ENCODE peak calls at places on chromosomes 2 and 18, in ten cellular contexts. X, I, B, O, U, Q, N, Z, A and L are unnamed samples.

GRCh38 chr2:9582624-9583023 is 27.0 kb upstream of the ADAM17 start:
- DNase-seq in X (no peak), I (no peak), B (no peak), O (no peak), U (no peak), Q (no peak), N (no peak), Z (no peak), A (no peak), L (no peak)

GRCh38 chr2:9211496-9211895 is 4.9 kb downstream of the ASAP2 start:
- DNase-seq in X (no peak), I (no peak), B (no peak), O (no peak), U (no peak), Q (no peak), N (no peak), Z (no peak), A (no peak), L (peak; percentile 35)

GRCh38 chr18:57251747-57252146 is 100.6 kb upstream of the ST8SIA3 start:
- DNase-seq in X (no peak), I (no peak), B (no peak), O (no peak), U (no peak), Q (no peak), N (no peak), Z (no peak), A (no peak), L (no peak)

GRCh38 chr18:45457933-45458332 is 157.3 kb upstream of the SLC14A2 start:
- DNase-seq in X (no peak), I (no peak), B (no peak), O (no peak), U (no peak), Q (no peak), N (no peak), Z (no peak), A (no peak), L (no peak)

GRCh38 chr2:40962026-40962425 is 510.1 kb upstream of the SLC8A1 start:
- DNase-seq in X (no peak), I (no peak), B (no peak), O (no peak), U (no peak), Q (no peak), N (no peak), Z (no peak), A (no peak), L (no peak)

GRCh38 chr2:225282858-225283693 is 116.4 kb upstream of the NYAP2 start:
- DNase-seq in X (no peak), I (peak; percentile 76), B (no peak), O (peak; percentile 58), U (peak; percentile 8), Q (no peak), N (peak; percentile 26), Z (peak; percentile 53), A (no peak), L (peak; percentile 31)

GRCh38 chr2:138170495-138170894 is 206.2 kb downstream of the HNMT start:
- DNase-seq in X (no peak), I (no peak), B (no peak), O (no peak), U (no peak), Q (no peak), N (no peak), Z (no peak), A (no peak), L (no peak)

GRCh38 chr2:5479265-5479928 is 212.8 kb upstream of the SOX11 start:
- DNase-seq in X (no peak), I (peak; percentile 60), B (no peak), O (no peak), U (peak; percentile 35), Q (no peak), N (no peak), Z (peak; percentile 75), A (no peak), L (no peak)

GRCh38 chr2:230225486-230225885 is at the start of gene SP140:
- DNase-seq in X (no peak), I (no peak), B (no peak), O (no peak), U (no peak), Q (peak; percentile 65), N (no peak), Z (no peak), A (peak; percentile 48), L (no peak)

GRCh38 chr18:44682181-44682870 is 1.6 kb downstream of the SETBP1 start:
- DNase-seq in X (no peak), I (peak; percentile 53), B (no peak), O (no peak), U (peak; percentile 8), Q (peak; percentile 87), N (no peak), Z (peak; percentile 77), A (no peak), L (peak; percentile 16)

GRCh38 chr2:240972201-240972600 is 26.2 kb upstream of the SNED1 start:
- DNase-seq in X (no peak), I (no peak), B (no peak), O (no peak), U (no peak), Q (no peak), N (no peak), Z (no peak), A (no peak), L (no peak)

GRCh38 chr2:182893666-182894065 is 27.2 kb upstream of the FRZB start:
- DNase-seq in X (no peak), I (no peak), B (no peak), O (no peak), U (no peak), Q (no peak), N (no peak), Z (no peak), A (no peak), L (no peak)

GRCh38 chr2:50591642-50592041 is 440.3 kb downstream of the NRXN1 start:
- DNase-seq in X (no peak), I (no peak), B (no peak), O (peak; percentile 96), U (no peak), Q (peak; percentile 62), N (peak; percentile 11), Z (no peak), A (no peak), L (no peak)

GRCh38 chr2:67516899-67517530 is 119.9 kb downstream of the ETAA1 start:
- DNase-seq in X (peak; percentile 42), I (no peak), B (no peak), O (peak; percentile 97), U (no peak), Q (no peak), N (no peak), Z (no peak), A (no peak), L (peak; percentile 61)

GRCh38 chr18:22422909-22423548 is 5.3 kb upstream of the CTAGE1 start:
- DNase-seq in X (no peak), I (no peak), B (no peak), O (peak; percentile 73), U (no peak), Q (no peak), N (peak; percentile 86), Z (no peak), A (peak; percentile 80), L (peak; percentile 81)

DNA sequence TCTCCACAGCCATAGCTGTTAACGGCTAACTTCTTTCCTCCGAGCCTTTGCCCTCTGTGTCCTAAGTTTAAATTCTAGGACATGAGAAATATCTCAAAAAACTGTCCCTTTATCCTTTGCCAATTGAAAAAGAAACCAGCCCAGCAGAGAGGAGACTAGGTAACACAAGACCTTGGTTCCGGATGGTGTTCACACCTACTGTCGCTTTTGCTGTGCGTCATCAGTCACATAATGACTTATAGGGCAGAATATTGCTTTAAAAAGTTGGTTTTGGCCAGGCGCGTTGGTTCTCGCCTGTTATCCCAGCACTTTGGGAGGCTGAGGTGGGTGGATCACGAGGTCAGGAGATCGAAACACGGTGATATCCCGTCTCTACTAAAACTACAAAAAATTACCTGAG is 66.2 kb downstream of the SP3 start:
- DNase-seq in X (no peak), I (no peak), B (no peak), O (no peak), U (no peak), Q (no peak), N (no peak), Z (no peak), A (no peak), L (no peak)
- H3K4me3 ChIP-seq in X (no peak overlapping the region), I (no peak overlapping the region), B (no peak overlapping the region), O (no peak overlapping the region), U (no peak overlapping the region), Q (no peak overlapping the region), N (no peak overlapping the region), Z (no peak overlapping the region), A (no peak overlapping the region), L (no peak overlapping the region)

GRCh38 chr18:74929110-74929509 is 279.8 kb downstream of the PTGR3 start:
- DNase-seq in X (no peak), I (no peak), B (no peak), O (no peak), U (no peak), Q (no peak), N (peak; percentile 64), Z (peak; percentile 29), A (peak; percentile 76), L (no peak)

GRCh38 chr18:74933930-74934329 is 275.0 kb downstream of the PTGR3 start:
- DNase-seq in X (no peak), I (no peak), B (no peak), O (no peak), U (no peak), Q (no peak), N (no peak), Z (no peak), A (no peak), L (no peak)

GRCh38 chr18:74930616-74931015 is 278.3 kb downstream of the PTGR3 start:
- DNase-seq in X (no peak), I (no peak), B (no peak), O (peak; percentile 30), U (no peak), Q (no peak), N (no peak), Z (no peak), A (no peak), L (no peak)

GRCh38 chr18:74928194-74928968 is 280.6 kb downstream of the PTGR3 start:
- DNase-seq in X (no peak), I (no peak), B (no peak), O (no peak), U (no peak), Q (no peak), N (no peak), Z (peak; percentile 22), A (no peak), L (no peak)
- H3K4me3 ChIP-seq in X (no peak overlapping the region), I (no peak overlapping the region), B (no peak overlapping the region), O (no peak overlapping the region), U (no peak overlapping the region), Q (no peak overlapping the region), N (no peak overlapping the region), Z (no peak overlapping the region), A (no peak overlapping the region), L (no peak overlapping the region)

GRCh38 chr2:57877811-57878572 is 168.6 kb upstream of the VRK2 start:
- DNase-seq in X (no peak), I (no peak), B (no peak), O (no peak), U (no peak), Q (no peak), N (no peak), Z (no peak), A (no peak), L (no peak)
- H3K4me3 ChIP-seq in X (no peak overlapping the region), I (peak overlapping the region; percentile 28), B (no peak overlapping the region), O (no peak overlapping the region), U (no peak overlapping the region), Q (no peak overlapping the region), N (no peak overlapping the region), Z (no peak overlapping the region), A (no peak overlapping the region), L (no peak overlapping the region)

DNA sequence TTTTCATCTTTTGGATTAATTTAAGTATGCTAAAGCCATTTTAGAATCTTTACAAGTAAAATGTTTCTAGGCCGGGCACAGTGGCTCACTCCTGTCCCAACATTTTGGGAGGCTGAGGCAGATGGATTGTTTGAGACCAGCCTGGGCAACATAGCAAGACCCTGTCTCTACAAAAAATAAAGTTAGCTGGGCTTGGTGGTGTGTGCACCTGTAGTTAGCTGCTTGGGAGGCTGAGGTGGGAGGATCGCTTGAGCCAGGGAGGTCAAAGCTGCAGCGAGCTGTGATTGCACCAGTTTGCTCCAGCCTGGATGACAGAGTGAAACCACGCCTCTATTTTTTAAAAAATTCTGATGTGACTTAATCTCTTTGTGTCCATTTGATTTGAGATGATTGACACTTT is 3.9 kb downstream of the PPM1B start:
- DNase-seq in X (no peak), I (no peak), B (no peak), O (no peak), U (no peak), Q (no peak), N (no peak), Z (no peak), A (no peak), L (no peak)
- H3K4me3 ChIP-seq in X (no peak overlapping the region), I (no peak overlapping the region), B (no peak overlapping the region), O (no peak overlapping the region), U (no peak overlapping the region), Q (no peak overlapping the region), N (no peak overlapping the region), Z (no peak overlapping the region), A (no peak overlapping the region), L (no peak overlapping the region)